ENCODE peak calls at places on chromosomes 4 and X, in four cellular contexts. K is HCT116, I is SK-N-SH, B is stomach. S is an unnamed sample.

GRCh38 chr4:160510925-160511324 is 1408.0 kb downstream of the RAPGEF2 start:
- DNase-seq in K (no peak), I (no peak), B (no peak), S (no peak)

GRCh38 chr4:81468685-81469084 is 3.0 kb downstream of the RASGEF1B start:
- DNase-seq in K (no peak), I (no peak), B (no peak), S (no peak)

GRCh38 chr4:37653601-37654000 is 32.6 kb downstream of the RELL1 start:
- DNase-seq in K (no peak), I (no peak), B (no peak), S (no peak)

GRCh38 chr4:155478336-155478825 is 101.6 kb upstream of the MAP9 start:
- DNase-seq in K (no peak), I (no peak), B (no peak), S (no peak)

GRCh38 chr4:52659722-52660261 is 691 bp upstream of the USP46 start:
- DNase-seq in K (no peak), I (peak; percentile 70), B (peak; percentile 71), S (peak; percentile 5)

GRCh38 chr4:7389719-7390118 is 45.0 kb downstream of the PSAPL1 start:
- DNase-seq in K (no peak), I (peak; percentile 15), B (peak; percentile 16), S (no peak)

GRCh38 chr4:1549638-1550035 is 134.5 kb downstream of the FAM53A start:
- DNase-seq in K (no peak), I (no peak), B (no peak), S (no peak)

GRCh38 chrX:103817502-103817901 is 14.6 kb downstream of the RAB9B start:
- DNase-seq in K (peak; percentile 15), I (peak; percentile 30), B (no peak), S (peak; percentile 44)

GRCh38 chr4:172648471-172648870 is 520.1 kb upstream of the GALNT7 start:
- DNase-seq in K (no peak), I (no peak), B (no peak), S (no peak)

GRCh38 chr4:4574792-4575191 is 32.9 kb upstream of the STX18 start:
- DNase-seq in K (peak; percentile 10), I (no peak), B (no peak), S (no peak)

GRCh38 chr4:24778427-24779225 is 16.7 kb upstream of the SOD3 start:
- DNase-seq in K (no peak), I (no peak), B (no peak), S (no peak)

GRCh38 chr4:143417679-143418403 is 81.2 kb downstream of the GAB1 start:
- DNase-seq in K (no peak), I (no peak), B (no peak), S (no peak)

GRCh38 chrX:8913665-8914409 is 112.7 kb upstream of the FAM9A start:
- DNase-seq in K (no peak), I (no peak), B (no peak), S (no peak)

GRCh38 chrX:46898207-46898606 is 14.0 kb upstream of the JADE3 start:
- DNase-seq in K (no peak), I (no peak), B (no peak), S (no peak)

GRCh38 chrX:46904626-46905025 is 7.6 kb upstream of the JADE3 start:
- DNase-seq in K (no peak), I (no peak), B (no peak), S (no peak)

DNA sequence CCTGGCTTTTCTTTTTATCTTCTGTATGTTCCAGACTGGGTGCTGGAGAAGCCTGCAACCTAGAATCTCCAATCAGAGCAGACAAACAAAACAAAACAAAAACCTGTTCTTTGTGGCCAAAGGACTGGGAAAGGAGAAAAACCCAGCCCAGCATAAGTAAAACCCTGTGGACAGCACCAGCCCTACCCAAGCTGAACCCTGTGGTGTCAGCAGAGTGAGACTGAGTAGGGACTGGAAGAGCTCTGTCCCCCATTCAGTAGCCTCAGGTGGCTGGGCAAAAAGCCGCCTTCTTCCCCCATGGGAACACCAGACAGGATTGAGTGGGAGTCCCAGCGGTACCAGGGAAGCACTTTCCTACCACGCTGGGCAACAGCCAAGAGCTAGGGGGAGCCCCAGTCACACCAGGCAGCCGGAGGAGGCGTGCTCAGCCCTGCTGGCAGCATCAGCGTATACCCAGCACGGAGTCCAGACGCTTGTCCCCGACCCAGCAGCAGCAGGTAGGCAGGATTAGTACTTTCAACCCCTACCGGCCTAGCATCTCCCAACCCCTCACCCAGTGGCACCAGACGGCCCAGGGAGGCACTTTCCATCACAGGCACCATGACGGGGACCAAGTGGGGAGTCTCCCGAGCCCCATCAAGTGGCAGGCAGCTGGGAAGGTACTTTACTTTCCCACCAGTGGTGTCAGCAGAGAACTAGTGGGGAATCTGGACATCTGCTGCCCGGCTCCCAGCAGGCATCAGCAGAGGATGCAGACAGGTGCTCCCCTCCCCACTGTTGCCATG is 8.6 kb upstream of the JADE3 start:
- DNase-seq in K (peak; percentile 52), I (peak; percentile 82), B (peak; percentile 87), S (no peak)
- TF ChIP-seq POLR2AphosphoS5 in K (no peak), I (no peak), B (no peak), S (no peak)

GRCh38 chrX:136192839-136193414 is 45.6 kb downstream of the FHL1 start:
- DNase-seq in K (no peak), I (no peak), B (no peak), S (peak; percentile 30)
- TF ChIP-seq POLR2AphosphoS5 in K (no peak), I (no peak), B (no peak), S (no peak)

DNA sequence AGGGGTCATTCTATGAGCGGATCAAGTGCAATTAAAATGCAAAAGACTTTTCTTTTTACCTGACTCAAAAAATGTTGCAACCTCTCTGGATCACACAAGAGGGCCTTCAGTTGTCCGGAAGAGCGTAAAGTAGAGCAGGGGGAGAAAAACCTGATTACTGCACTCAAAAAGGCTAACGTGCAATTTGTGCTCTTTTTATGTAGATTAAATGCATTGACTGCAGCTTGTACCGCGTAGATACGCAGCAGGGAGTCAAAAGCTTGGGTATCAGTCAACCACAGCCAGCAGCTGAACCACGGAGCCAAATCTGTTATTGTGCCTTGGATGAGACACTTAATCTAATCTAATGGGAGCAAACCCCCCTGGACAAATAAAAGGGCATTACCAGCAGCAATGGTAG is 107.3 kb upstream of the RAI2 start:
- DNase-seq in K (no peak), I (no peak), B (no peak), S (no peak)
- TF ChIP-seq POLR2AphosphoS5 in K (no peak), I (no peak), B (no peak), S (no peak)

DNA sequence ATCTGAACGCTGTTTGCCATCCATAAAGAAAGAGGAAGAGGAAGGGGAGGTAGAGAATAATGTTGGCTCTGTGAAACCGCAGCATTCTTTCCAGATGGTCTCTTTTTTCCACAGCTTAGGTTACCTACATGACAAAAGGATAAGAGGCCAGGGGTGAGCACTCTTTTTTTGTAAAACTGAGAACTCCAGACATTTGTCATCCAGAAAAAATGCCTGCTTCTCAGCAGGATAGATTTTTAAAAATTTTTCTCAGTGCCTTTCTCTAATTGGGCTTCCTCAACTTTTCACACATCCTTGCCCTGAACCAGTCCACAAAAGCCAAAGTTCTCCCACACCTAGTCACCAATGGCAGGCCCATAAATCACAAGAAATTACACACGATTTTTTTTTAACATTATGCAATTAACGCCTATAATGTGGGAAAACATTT is 158.1 kb upstream of the TENM3 start:
- DNase-seq in K (no peak), I (no peak), B (no peak), S (no peak)
- TF ChIP-seq POLR2AphosphoS5 in K (no peak), I (no peak), B (no peak), S (no peak)

GRCh38 chrX:65821721-65822496 is 154.5 kb downstream of the MSN start:
- DNase-seq in K (no peak), I (no peak), B (no peak), S (peak; percentile 15)
- TF ChIP-seq POLR2AphosphoS5 in K (no peak), I (no peak), B (no peak), S (no peak)

GRCh38 chr4:78938474-78938867 is 767 bp downstream of the PAQR3 start:
- DNase-seq in K (no peak), I (no peak), B (no peak), S (peak; percentile 16)

GRCh38 chr4:78936989-78937388 is 2.2 kb downstream of the PAQR3 start:
- DNase-seq in K (no peak), I (no peak), B (no peak), S (no peak)

GRCh38 chr4:78938868-78939666 is at the start of gene PAQR3:
- DNase-seq in K (peak; percentile 57), I (peak; percentile 97), B (peak; percentile 87), S (peak; percentile 48)

GRCh38 chr4:78939667-78940008 is 400 bp upstream of the PAQR3 start:
- DNase-seq in K (no peak), I (peak; percentile 11), B (no peak), S (no peak)

GRCh38 chr4:78937837-78938236 is 1.4 kb downstream of the PAQR3 start:
- DNase-seq in K (no peak), I (no peak), B (no peak), S (no peak)
- TF ChIP-seq POLR2AphosphoS5 in K (no peak), I (no peak), B (no peak), S (no peak)

GRCh38 chrX:43654431-43655150 is 1.5 kb upstream of the MAOA start:
- DNase-seq in K (peak; percentile 74), I (peak; percentile 90), B (peak; percentile 94), S (peak; percentile 85)

GRCh38 chrX:43661521-43662240 is 5.6 kb downstream of the MAOA start:
- DNase-seq in K (no peak), I (no peak), B (no peak), S (no peak)

GRCh38 chrX:43655151-43655676 is 885 bp upstream of the MAOA start:
- DNase-seq in K (no peak), I (peak; percentile 22), B (peak; percentile 50), S (no peak)

DNA sequence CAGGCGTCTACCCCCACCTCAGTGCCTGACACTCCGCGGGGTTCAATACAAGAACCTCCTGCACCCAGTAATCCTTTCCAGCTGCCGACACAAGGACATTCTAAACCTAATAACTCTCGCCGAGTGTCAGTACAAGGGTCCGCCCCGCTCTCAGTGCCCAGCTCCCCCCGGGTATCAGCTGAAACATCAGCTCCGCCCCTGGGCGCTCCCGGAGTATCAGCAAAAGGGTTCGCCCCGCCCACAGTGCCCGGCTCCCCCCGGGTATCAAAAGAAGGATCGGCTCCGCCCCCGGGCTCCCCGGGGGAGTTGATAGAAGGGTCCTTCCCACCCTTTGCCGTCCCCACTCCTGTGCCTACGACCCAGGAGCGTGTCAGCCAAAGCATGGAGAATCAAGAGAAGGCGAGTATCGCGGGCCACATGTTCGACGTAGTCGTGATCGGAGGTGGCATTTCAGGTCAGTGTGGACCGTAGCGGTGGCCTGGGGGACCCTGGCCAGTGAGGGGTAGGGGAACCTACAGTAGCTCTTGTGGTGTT is at the start of gene MAOA:
- DNase-seq in K (no peak), I (peak; percentile 61), B (peak; percentile 87), S (no peak)
- TF ChIP-seq POLR2AphosphoS5 in K (no peak), I (no peak), B (peak; percentile 8), S (no peak)

GRCh38 chr4:123381996-123382395 is 14.6 kb upstream of the SPRY1 start:
- DNase-seq in K (no peak), I (no peak), B (no peak), S (no peak)

GRCh38 chr4:123390846-123391456 is 5.6 kb upstream of the SPRY1 start:
- DNase-seq in K (peak; percentile 4), I (peak; percentile 36), B (no peak), S (no peak)

GRCh38 chr4:123380728-123381716 is 15.6 kb upstream of the SPRY1 start:
- DNase-seq in K (no peak), I (no peak), B (no peak), S (no peak)

GRCh38 chr4:123386608-123387007 is 10.0 kb upstream of the SPRY1 start:
- DNase-seq in K (no peak), I (no peak), B (no peak), S (no peak)
- TF ChIP-seq POLR2AphosphoS5 in K (no peak), I (no peak), B (no peak), S (no peak)